ENCODE peak calls at places on chromosomes 7 and 10, in eight cellular contexts. One of them, this sample, is unnamed.

GRCh38 chr10:103451091-103451801 is 924 bp downstream of the CALHM2 start:
- DNase-seq in SK-N-SH: peak; percentile 85
- DNase-seq in GM23338: no peak
- DNase-seq in MM.1S: peak; percentile 64
- DNase-seq in HCT116: peak; percentile 73
- DNase-seq in neural progenitor cell: no peak
- DNase-seq in GM23248: peak; percentile 81
- DNase-seq in hepatocyte: no peak
- DNase-seq in this sample: no peak

GRCh38 chr7:770786-771185 is 43.7 kb upstream of the PRKAR1B start:
- DNase-seq in hepatocyte: peak; percentile 50
- DNase-seq in GM23338: no peak
- DNase-seq in MM.1S: no peak
- DNase-seq in HCT116: no peak
- DNase-seq in SK-N-SH: no peak
- DNase-seq in GM23248: no peak
- DNase-seq in neural progenitor cell: no peak
- DNase-seq in this sample: no peak

GRCh38 chr10:26621889-26622681 is 75.4 kb upstream of the PDSS1 start:
- DNase-seq in GM23338: peak; percentile 71
- DNase-seq in HCT116: no peak
- DNase-seq in hepatocyte: peak; percentile 63
- DNase-seq in neural progenitor cell: peak; percentile 63
- DNase-seq in MM.1S: no peak
- DNase-seq in GM23248: peak; percentile 53
- DNase-seq in SK-N-SH: peak; percentile 56
- DNase-seq in this sample: no peak

GRCh38 chr7:101201695-101202602 is 1.1 kb upstream of the MOGAT3 start:
- DNase-seq in HCT116: no peak
- DNase-seq in neural progenitor cell: peak; percentile 40
- DNase-seq in MM.1S: no peak
- DNase-seq in GM23338: peak; percentile 64
- DNase-seq in GM23248: peak; percentile 28
- DNase-seq in hepatocyte: no peak
- DNase-seq in SK-N-SH: peak; percentile 42
- DNase-seq in this sample: no peak

GRCh38 chr7:70384891-70385290 is 747.1 kb upstream of the GALNT17 start:
- DNase-seq in GM23248: peak; percentile 82
- DNase-seq in hepatocyte: peak; percentile 32
- DNase-seq in MM.1S: no peak
- DNase-seq in HCT116: no peak
- DNase-seq in neural progenitor cell: no peak
- DNase-seq in GM23338: no peak
- DNase-seq in SK-N-SH: no peak
- DNase-seq in this sample: no peak

GRCh38 chr10:123109466-123109865 is 26.3 kb upstream of the HMX3 start:
- DNase-seq in hepatocyte: no peak
- DNase-seq in HCT116: no peak
- DNase-seq in GM23248: no peak
- DNase-seq in MM.1S: no peak
- DNase-seq in GM23338: no peak
- DNase-seq in neural progenitor cell: no peak
- DNase-seq in SK-N-SH: no peak
- DNase-seq in this sample: no peak

GRCh38 chr7:130070900-130071622 is 727 bp downstream of the KLHDC10 start:
- DNase-seq in hepatocyte: peak; percentile 19
- DNase-seq in MM.1S: no peak
- DNase-seq in GM23248: peak; percentile 48
- DNase-seq in HCT116: no peak
- DNase-seq in GM23338: peak; percentile 27
- DNase-seq in neural progenitor cell: peak; percentile 29
- DNase-seq in SK-N-SH: no peak
- DNase-seq in this sample: no peak

GRCh38 chr7:13982940-13983677 is 6.4 kb downstream of the ETV1 start:
- DNase-seq in neural progenitor cell: no peak
- DNase-seq in GM23248: no peak
- DNase-seq in HCT116: no peak
- DNase-seq in GM23338: no peak
- DNase-seq in SK-N-SH: no peak
- DNase-seq in hepatocyte: no peak
- DNase-seq in MM.1S: peak; percentile 7
- DNase-seq in this sample: no peak

GRCh38 chr10:36608866-36609265 is 516.5 kb upstream of the ANKRD30A start:
- DNase-seq in SK-N-SH: no peak
- DNase-seq in MM.1S: no peak
- DNase-seq in GM23248: no peak
- DNase-seq in hepatocyte: no peak
- DNase-seq in HCT116: no peak
- DNase-seq in neural progenitor cell: no peak
- DNase-seq in GM23338: no peak
- DNase-seq in this sample: no peak

GRCh38 chr10:36608251-36608650 is 517.1 kb upstream of the ANKRD30A start:
- DNase-seq in neural progenitor cell: no peak
- DNase-seq in hepatocyte: no peak
- DNase-seq in SK-N-SH: no peak
- DNase-seq in GM23248: peak; percentile 3
- DNase-seq in HCT116: no peak
- DNase-seq in GM23338: no peak
- DNase-seq in MM.1S: no peak
- DNase-seq in this sample: no peak

DNA sequence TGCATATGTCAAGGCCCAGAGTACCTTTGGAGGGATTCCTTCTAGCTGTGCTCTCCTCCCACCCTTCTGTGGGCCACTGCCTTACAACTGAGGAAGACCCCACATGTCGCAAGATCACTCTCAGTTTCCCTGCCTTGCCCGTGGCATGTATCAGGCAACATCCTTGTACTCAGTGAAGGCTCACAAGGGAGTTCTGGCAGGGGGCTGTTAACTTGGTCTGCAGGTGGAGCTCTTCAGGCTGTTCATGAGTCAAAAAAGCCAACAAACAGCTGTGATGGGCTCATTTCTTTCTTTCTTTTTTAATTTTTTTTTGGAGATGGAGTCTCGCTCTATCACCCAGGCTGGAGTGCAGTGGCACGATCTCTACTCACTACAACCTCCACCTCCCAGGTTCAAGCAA is 513.0 kb upstream of the ANKRD30A start:
- DNase-seq in SK-N-SH: no peak
- DNase-seq in GM23248: no peak
- DNase-seq in HCT116: no peak
- DNase-seq in GM23338: peak; percentile 48
- DNase-seq in neural progenitor cell: peak; percentile 15
- DNase-seq in MM.1S: no peak
- DNase-seq in hepatocyte: no peak
- DNase-seq in this sample: no peak
- H3K4me2 ChIP-seq in SK-N-SH: no peak overlapping the region
- H3K4me2 ChIP-seq in GM23248: no peak overlapping the region
- H3K4me2 ChIP-seq in HCT116: no peak overlapping the region
- H3K4me2 ChIP-seq in GM23338: no peak overlapping the region
- H3K4me2 ChIP-seq in neural progenitor cell: no peak overlapping the region
- H3K4me2 ChIP-seq in MM.1S: no peak overlapping the region
- H3K4me2 ChIP-seq in hepatocyte: no peak overlapping the region
- H3K4me2 ChIP-seq in this sample: no peak overlapping the region

GRCh38 chr7:98902523-98902922 is 24.2 kb downstream of the TRRAP start:
- DNase-seq in GM23248: no peak
- DNase-seq in HCT116: no peak
- DNase-seq in SK-N-SH: no peak
- DNase-seq in neural progenitor cell: no peak
- DNase-seq in MM.1S: no peak
- DNase-seq in GM23338: no peak
- DNase-seq in hepatocyte: no peak
- DNase-seq in this sample: no peak
- TF ChIP-seq EZH2phosphoT487 in GM23248: no peak
- TF ChIP-seq EZH2phosphoT487 in HCT116: no peak
- TF ChIP-seq EZH2phosphoT487 in SK-N-SH: no peak
- TF ChIP-seq EZH2phosphoT487 in neural progenitor cell: no peak
- TF ChIP-seq EZH2phosphoT487 in MM.1S: no peak
- TF ChIP-seq EZH2phosphoT487 in GM23338: no peak
- TF ChIP-seq EZH2phosphoT487 in hepatocyte: no peak
- TF ChIP-seq EZH2phosphoT487 in this sample: no peak

GRCh38 chr10:32374605-32375004 is 27.6 kb upstream of the EPC1 start:
- DNase-seq in MM.1S: no peak
- DNase-seq in neural progenitor cell: no peak
- DNase-seq in HCT116: no peak
- DNase-seq in SK-N-SH: no peak
- DNase-seq in GM23338: no peak
- DNase-seq in GM23248: no peak
- DNase-seq in hepatocyte: no peak
- DNase-seq in this sample: no peak

GRCh38 chr10:32371101-32371500 is 24.1 kb upstream of the EPC1 start:
- DNase-seq in GM23338: no peak
- DNase-seq in GM23248: no peak
- DNase-seq in neural progenitor cell: no peak
- DNase-seq in MM.1S: no peak
- DNase-seq in hepatocyte: no peak
- DNase-seq in SK-N-SH: no peak
- DNase-seq in HCT116: no peak
- DNase-seq in this sample: no peak

GRCh38 chr10:32373031-32373430 is 26.1 kb upstream of the EPC1 start:
- DNase-seq in GM23338: no peak
- DNase-seq in neural progenitor cell: no peak
- DNase-seq in SK-N-SH: no peak
- DNase-seq in HCT116: no peak
- DNase-seq in GM23248: no peak
- DNase-seq in MM.1S: no peak
- DNase-seq in hepatocyte: no peak
- DNase-seq in this sample: no peak

GRCh38 chr10:32373496-32373895 is 26.5 kb upstream of the EPC1 start:
- DNase-seq in GM23338: no peak
- DNase-seq in GM23248: no peak
- DNase-seq in hepatocyte: no peak
- DNase-seq in MM.1S: no peak
- DNase-seq in neural progenitor cell: no peak
- DNase-seq in HCT116: no peak
- DNase-seq in SK-N-SH: no peak
- DNase-seq in this sample: no peak

DNA sequence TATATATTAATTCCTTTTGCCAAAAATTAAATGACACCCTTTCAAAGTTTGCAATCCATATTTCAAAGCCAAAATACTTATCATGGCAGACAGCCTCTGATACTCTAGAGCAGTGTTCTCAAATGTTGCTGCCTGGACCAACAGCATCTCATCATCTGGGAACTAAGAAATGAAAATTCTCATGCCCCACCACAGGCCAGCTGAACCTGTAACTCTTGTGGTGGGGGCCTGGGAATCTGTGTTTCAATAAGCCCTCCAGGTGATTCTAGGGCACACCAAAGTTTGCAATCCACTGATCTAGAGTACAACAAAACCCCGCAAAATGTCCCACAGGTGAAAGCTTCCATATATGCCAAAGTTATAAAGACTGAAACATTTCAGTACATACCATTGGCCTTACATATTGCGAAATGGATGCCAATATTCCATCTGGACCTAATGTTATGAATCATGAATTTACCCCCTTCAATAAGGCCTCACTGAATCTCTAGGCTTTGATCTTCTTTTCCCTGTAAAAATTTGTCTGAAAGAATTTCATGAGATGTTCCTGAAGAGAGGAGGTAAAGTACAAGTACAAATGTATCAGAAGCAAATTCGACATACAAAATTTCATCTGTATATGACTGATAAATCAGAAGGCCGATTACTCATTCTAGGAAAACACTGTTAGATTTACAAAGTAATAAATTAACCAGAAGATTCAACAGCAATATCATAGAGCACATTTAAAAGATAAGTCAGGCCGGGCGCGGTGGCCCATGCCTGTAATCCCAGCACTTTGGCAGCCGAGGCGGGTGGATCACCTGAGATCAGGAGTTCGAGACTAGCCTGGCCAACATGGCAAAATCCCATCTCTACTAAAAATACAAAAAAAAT is 25.3 kb upstream of the EPC1 start:
- DNase-seq in neural progenitor cell: no peak
- DNase-seq in SK-N-SH: no peak
- DNase-seq in GM23338: no peak
- DNase-seq in GM23248: peak; percentile 32
- DNase-seq in HCT116: no peak
- DNase-seq in MM.1S: no peak
- DNase-seq in hepatocyte: no peak
- DNase-seq in this sample: no peak
- H3K27ac ChIP-seq in neural progenitor cell: no peak overlapping the region
- H3K27ac ChIP-seq in SK-N-SH: no peak overlapping the region
- H3K27ac ChIP-seq in GM23338: no peak overlapping the region
- H3K27ac ChIP-seq in GM23248: no peak overlapping the region
- H3K27ac ChIP-seq in HCT116: no peak overlapping the region
- H3K27ac ChIP-seq in MM.1S: no peak overlapping the region
- H3K27ac ChIP-seq in hepatocyte: no peak overlapping the region
- H3K27ac ChIP-seq in this sample: no peak overlapping the region

DNA sequence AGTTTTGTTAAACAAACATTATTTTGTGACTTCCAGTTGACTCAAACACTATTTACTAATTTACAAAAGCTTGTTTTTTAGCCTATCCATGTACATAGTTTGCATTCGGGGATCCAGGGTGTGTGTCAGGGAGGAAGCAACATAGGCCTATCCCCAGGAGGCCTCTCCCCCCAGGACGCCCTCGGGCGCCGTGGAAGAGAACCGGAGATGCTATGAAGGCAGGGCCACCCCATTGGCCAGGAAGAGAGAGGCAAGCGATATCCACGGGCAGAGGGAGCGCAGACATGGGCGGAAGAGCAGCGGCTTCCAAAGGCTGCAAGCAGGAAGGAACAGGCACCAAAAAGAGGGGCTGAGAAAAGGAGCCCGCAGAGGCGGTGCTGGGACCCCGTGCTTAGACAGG is 38.3 kb upstream of the EGFR start:
- DNase-seq in HCT116: no peak
- DNase-seq in GM23248: no peak
- DNase-seq in neural progenitor cell: no peak
- DNase-seq in MM.1S: no peak
- DNase-seq in hepatocyte: no peak
- DNase-seq in SK-N-SH: no peak
- DNase-seq in GM23338: no peak
- DNase-seq in this sample: no peak
- H3K4me2 ChIP-seq in HCT116: no peak overlapping the region
- H3K4me2 ChIP-seq in GM23248: no peak overlapping the region
- H3K4me2 ChIP-seq in neural progenitor cell: no peak overlapping the region
- H3K4me2 ChIP-seq in MM.1S: no peak overlapping the region
- H3K4me2 ChIP-seq in hepatocyte: no peak overlapping the region
- H3K4me2 ChIP-seq in SK-N-SH: no peak overlapping the region
- H3K4me2 ChIP-seq in GM23338: no peak overlapping the region
- H3K4me2 ChIP-seq in this sample: no peak overlapping the region

GRCh38 chr10:46544989-46545791 is 11.3 kb downstream of the GPRIN2 start:
- DNase-seq in SK-N-SH: peak; percentile 62
- DNase-seq in GM23338: peak; percentile 84
- DNase-seq in hepatocyte: no peak
- DNase-seq in GM23248: peak; percentile 57
- DNase-seq in neural progenitor cell: peak; percentile 49
- DNase-seq in MM.1S: no peak
- DNase-seq in HCT116: peak; percentile 10
- DNase-seq in this sample: peak; percentile 21
- TF ChIP-seq EZH2phosphoT487 in SK-N-SH: no peak
- TF ChIP-seq EZH2phosphoT487 in GM23338: no peak
- TF ChIP-seq EZH2phosphoT487 in hepatocyte: no peak
- TF ChIP-seq EZH2phosphoT487 in GM23248: no peak
- TF ChIP-seq EZH2phosphoT487 in neural progenitor cell: no peak
- TF ChIP-seq EZH2phosphoT487 in MM.1S: no peak
- TF ChIP-seq EZH2phosphoT487 in HCT116: no peak
- TF ChIP-seq EZH2phosphoT487 in this sample: no peak

DNA sequence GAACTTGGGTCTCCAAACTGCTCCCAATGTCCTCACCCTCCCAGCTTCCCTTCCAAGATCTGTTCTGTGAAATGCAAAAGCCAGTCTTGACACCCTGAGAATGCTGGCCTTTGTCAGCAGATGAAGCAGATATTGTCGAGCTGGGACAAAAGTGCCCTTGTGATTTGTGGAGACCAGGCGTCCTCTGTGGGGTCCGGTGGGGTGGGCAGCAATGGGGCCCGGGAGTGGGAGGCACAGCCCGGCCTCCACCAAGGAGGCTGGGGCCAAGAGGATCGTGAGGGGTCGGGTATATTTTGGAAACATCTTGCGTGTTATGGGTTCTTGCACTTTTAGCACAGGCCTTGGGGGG is 81.7 kb upstream of the GTF2IRD1 start:
- DNase-seq in HCT116: no peak
- DNase-seq in neural progenitor cell: no peak
- DNase-seq in GM23338: no peak
- DNase-seq in SK-N-SH: no peak
- DNase-seq in hepatocyte: no peak
- DNase-seq in MM.1S: no peak
- DNase-seq in GM23248: no peak
- DNase-seq in this sample: no peak
- H3K27ac ChIP-seq in HCT116: no peak overlapping the region
- H3K27ac ChIP-seq in neural progenitor cell: no peak overlapping the region
- H3K27ac ChIP-seq in GM23338: peak overlapping the region; percentile 45
- H3K27ac ChIP-seq in SK-N-SH: no peak overlapping the region
- H3K27ac ChIP-seq in hepatocyte: no peak overlapping the region
- H3K27ac ChIP-seq in MM.1S: no peak overlapping the region
- H3K27ac ChIP-seq in GM23248: no peak overlapping the region
- H3K27ac ChIP-seq in this sample: no peak overlapping the region